ENCODE peak calls at places on chromosomes 1 and 21, in seven cellular contexts. X is A172; Y is EL; E is tibial artery; K is T-cell; W is osteocyte; N is activated CD8-positive, alpha-beta memory T cell treated with anti-CD3 and anti-CD28 coated beads, Interleukin-2, amount 50 U/mL, for 48 hours. H is an unnamed sample.
A peak's percentile ranks its signal among the peaks of the same experiment; 100 is the strongest.

GRCh38 chr21:37364722-37365121 is 1.9 kb upstream of the DYRK1A start:
- DNase-seq in X (no peak), Y (no peak), E (no peak), K (no peak), W (no peak), N (no peak), H (no peak)

GRCh38 chr1:241229216-241229615 is 127.8 kb downstream of the RGS7 start:
- DNase-seq in X (no peak), Y (peak; percentile 30), E (no peak), K (no peak), W (no peak), N (no peak), H (no peak)

GRCh38 chr1:87278791-87279190 is 49.9 kb upstream of the LMO4 start:
- DNase-seq in X (no peak), Y (no peak), E (no peak), K (no peak), W (no peak), N (no peak), H (no peak)

GRCh38 chr1:100347009-100347966 is 5.0 kb upstream of the CDC14A start:
- DNase-seq in X (peak; percentile 48), Y (peak; percentile 40), E (no peak), K (no peak), W (no peak), N (no peak), H (no peak)

GRCh38 chr21:35232545-35233176 is 183.6 kb upstream of the RUNX1 start:
- DNase-seq in X (peak; percentile 98), Y (peak; percentile 95), E (no peak), K (no peak), W (no peak), N (no peak), H (peak; percentile 47)

GRCh38 chr1:59057211-59057694 is 239.6 kb upstream of the FGGY start:
- DNase-seq in X (no peak), Y (peak; percentile 87), E (peak; percentile 86), K (no peak), W (peak; percentile 95), N (no peak), H (peak; percentile 64)

GRCh38 chr1:38872401-38873026 is 634 bp downstream of the MYCBP start:
- DNase-seq in X (no peak), Y (peak; percentile 43), E (no peak), K (peak; percentile 8), W (no peak), N (peak; percentile 71), H (peak; percentile 32)

GRCh38 chr1:159211331-159212136 is 6.9 kb downstream of the ACKR1 start:
- DNase-seq in X (peak; percentile 39), Y (peak; percentile 42), E (no peak), K (peak; percentile 37), W (no peak), N (peak; percentile 81), H (peak; percentile 42)

GRCh38 chr1:17419626-17420328 is 19.7 kb downstream of the RCC2 start:
- DNase-seq in X (no peak), Y (peak; percentile 48), E (peak; percentile 54), K (peak; percentile 62), W (peak; percentile 89), N (peak; percentile 91), H (peak; percentile 69)

GRCh38 chr1:157404614-157405013 is 147.7 kb downstream of the FCRL5 start:
- DNase-seq in X (no peak), Y (no peak), E (no peak), K (no peak), W (no peak), N (no peak), H (no peak)

GRCh38 chr1:35866998-35867397 is 16.0 kb upstream of the AGO1 start:
- DNase-seq in X (no peak), Y (no peak), E (no peak), K (no peak), W (no peak), N (no peak), H (no peak)

GRCh38 chr1:111801071-111801850 is 45.6 kb downstream of the DDX20 start:
- DNase-seq in X (no peak), Y (no peak), E (no peak), K (no peak), W (no peak), N (no peak), H (no peak)

GRCh38 chr1:84600796-84601195 is 26.6 kb upstream of the CTBS start:
- DNase-seq in X (no peak), Y (no peak), E (no peak), K (no peak), W (no peak), N (no peak), H (no peak)

GRCh38 chr1:22284906-22285544 is 142.1 kb upstream of the WNT4 start:
- DNase-seq in X (no peak), Y (no peak), E (no peak), K (no peak), W (peak; percentile 75), N (no peak), H (no peak)

GRCh38 chr1:212234431-212235298 is 50.5 kb upstream of the PPP2R5A start:
- DNase-seq in X (peak; percentile 98), Y (peak; percentile 90), E (peak; percentile 69), K (no peak), W (no peak), N (no peak), H (peak; percentile 90)

GRCh38 chr1:192763756-192764155 is 45.1 kb upstream of the RGS2 start:
- DNase-seq in X (no peak), Y (peak; percentile 84), E (no peak), K (no peak), W (no peak), N (no peak), H (no peak)

GRCh38 chr1:111948209-111949131 is 41.0 kb downstream of the KCND3 start:
- DNase-seq in X (peak; percentile 81), Y (no peak), E (no peak), K (no peak), W (no peak), N (no peak), H (peak; percentile 75)

GRCh38 chr1:233993651-233994050 is 89.2 kb downstream of the SLC35F3 start:
- DNase-seq in X (peak; percentile 74), Y (no peak), E (no peak), K (no peak), W (no peak), N (no peak), H (peak; percentile 83)

GRCh38 chr1:92662048-92662447 is 122.9 kb downstream of the EVI5 start:
- DNase-seq in X (no peak), Y (no peak), E (no peak), K (no peak), W (no peak), N (no peak), H (no peak)

GRCh38 chr1:19398309-19398760 is 86.2 kb downstream of the SLC66A1 start:
- DNase-seq in X (peak; percentile 48), Y (peak; percentile 97), E (no peak), K (no peak), W (no peak), N (no peak), H (peak; percentile 48)

GRCh38 chr1:6082430-6082971 is 36.8 kb downstream of the KCNAB2 start:
- DNase-seq in X (no peak), Y (peak; percentile 5), E (peak; percentile 69), K (no peak), W (no peak), N (no peak), H (no peak)

H was measured in RWPE1.